ENCODE peak calls at places on chromosome 17, in four cellular contexts. U, L, K and H are unnamed samples.
A peak's percentile ranks its signal among the peaks of the same experiment; 100 is the strongest.

GRCh38 chr17:54694287-54694887 is 206.3 kb upstream of the TOM1L1 start:
- DNase-seq in U (no peak), L (no peak), K (no peak), H (no peak)

GRCh38 chr17:47224971-47225370 is 15.8 kb downstream of the MYL4 start:
- DNase-seq in U (no peak), L (no peak), K (no peak), H (no peak)

GRCh38 chr17:44279586-44280344 is 11.8 kb upstream of the SLC4A1 start:
- DNase-seq in U (peak; percentile 65), L (peak; percentile 27), K (no peak), H (peak; percentile 50)

GRCh38 chr17:77842148-77842905 is 116.2 kb upstream of the TNRC6C start:
- DNase-seq in U (no peak), L (peak; percentile 36), K (no peak), H (no peak)

GRCh38 chr17:60971515-60972369 is 294.1 kb downstream of the BCAS3 start:
- DNase-seq in U (no peak), L (peak; percentile 28), K (no peak), H (no peak)

GRCh38 chr17:15999974-16000827 is 577 bp downstream of the TTC19 start:
- DNase-seq in U (no peak), L (peak; percentile 29), K (peak; percentile 14), H (no peak)

GRCh38 chr17:20008242-20009051 is 712 bp upstream of the SPECC1 start:
- DNase-seq in U (peak; percentile 19), L (peak; percentile 21), K (no peak), H (no peak)

GRCh38 chr17:48543854-48544355 is 1.0 kb downstream of the HOXB2 start:
- DNase-seq in U (no peak), L (peak; percentile 52), K (no peak), H (no peak)

GRCh38 chr17:12627177-12627629 is 38.5 kb upstream of the MYOCD start:
- DNase-seq in U (no peak), L (no peak), K (no peak), H (no peak)

GRCh38 chr17:77141846-77142449 is 1.2 kb downstream of the SEC14L1 start:
- DNase-seq in U (no peak), L (no peak), K (no peak), H (no peak)

GRCh38 chr17:3687949-3688614 is 7.9 kb downstream of the P2RX5 start:
- DNase-seq in U (no peak), L (no peak), K (no peak), H (no peak)

GRCh38 chr17:38559025-38559879 is 46.5 kb downstream of the SRCIN1 start:
- DNase-seq in U (peak; percentile 92), L (peak; percentile 90), K (peak; percentile 85), H (peak; percentile 80)
- TF ChIP-seq CTCF in U (peak; percentile 33), L (peak; percentile 18), K (peak; percentile 38), H (no peak)

DNA sequence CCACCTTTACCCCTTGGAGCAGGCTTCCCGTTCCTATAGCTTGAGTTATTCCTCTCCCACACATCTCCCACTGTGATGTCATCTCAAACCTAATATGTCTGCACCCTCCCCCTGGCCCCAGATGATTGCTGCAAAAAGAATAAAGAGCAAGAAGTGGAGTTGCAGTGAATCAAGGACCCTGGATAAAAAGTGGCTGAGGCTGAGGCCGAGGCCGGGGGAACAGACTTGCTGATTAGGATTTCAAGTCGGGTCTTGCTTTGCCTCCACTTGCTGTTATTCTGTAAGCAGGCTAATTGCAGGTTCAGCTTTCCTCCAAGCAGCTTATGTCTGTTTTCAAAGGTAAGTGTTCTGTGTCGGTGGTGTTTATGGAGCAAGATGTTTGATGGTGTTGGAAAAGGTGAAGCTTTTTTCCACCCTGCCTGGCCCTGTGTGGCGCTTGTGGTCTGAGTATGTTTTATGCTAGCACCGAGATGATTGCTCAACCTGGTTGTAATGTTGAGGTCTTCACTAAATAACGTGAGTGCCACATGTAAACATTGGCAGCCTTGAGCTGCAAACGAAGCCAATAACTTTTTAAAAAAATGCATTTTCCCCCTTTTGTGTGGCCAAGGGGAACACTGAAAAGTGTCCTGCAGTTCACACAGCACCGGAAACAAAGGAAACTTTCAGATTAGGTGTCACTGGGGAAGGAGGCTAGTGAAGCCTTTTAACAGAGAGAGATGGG is 15.4 kb downstream of the HS3ST3B1 start:
- DNase-seq in U (no peak), L (no peak), K (no peak), H (no peak)
- TF ChIP-seq CTCF in U (no peak), L (no peak), K (no peak), H (no peak)

GRCh38 chr17:74125160-74125559 is 78.3 kb upstream of the RPL38 start:
- DNase-seq in U (no peak), L (no peak), K (no peak), H (no peak)

GRCh38 chr17:74123866-74124265 is 79.6 kb upstream of the RPL38 start:
- DNase-seq in U (no peak), L (no peak), K (no peak), H (no peak)

GRCh38 chr17:74119960-74120359 is 83.5 kb upstream of the RPL38 start:
- DNase-seq in U (no peak), L (no peak), K (no peak), H (no peak)

GRCh38 chr17:74126179-74126900 is 77.1 kb upstream of the RPL38 start:
- DNase-seq in U (no peak), L (no peak), K (no peak), H (no peak)

GRCh38 chr17:74123350-74123749 is 80.1 kb upstream of the RPL38 start:
- DNase-seq in U (no peak), L (peak; percentile 19), K (no peak), H (no peak)
- TF ChIP-seq CTCF in U (no peak), L (no peak), K (no peak), H (no peak)

GRCh38 chr17:75521951-75522727 is 3.4 kb upstream of the LLGL2 start:
- DNase-seq in U (no peak), L (peak; percentile 15), K (no peak), H (no peak)
- TF ChIP-seq CTCF in U (no peak), L (no peak), K (no peak), H (no peak)

DNA sequence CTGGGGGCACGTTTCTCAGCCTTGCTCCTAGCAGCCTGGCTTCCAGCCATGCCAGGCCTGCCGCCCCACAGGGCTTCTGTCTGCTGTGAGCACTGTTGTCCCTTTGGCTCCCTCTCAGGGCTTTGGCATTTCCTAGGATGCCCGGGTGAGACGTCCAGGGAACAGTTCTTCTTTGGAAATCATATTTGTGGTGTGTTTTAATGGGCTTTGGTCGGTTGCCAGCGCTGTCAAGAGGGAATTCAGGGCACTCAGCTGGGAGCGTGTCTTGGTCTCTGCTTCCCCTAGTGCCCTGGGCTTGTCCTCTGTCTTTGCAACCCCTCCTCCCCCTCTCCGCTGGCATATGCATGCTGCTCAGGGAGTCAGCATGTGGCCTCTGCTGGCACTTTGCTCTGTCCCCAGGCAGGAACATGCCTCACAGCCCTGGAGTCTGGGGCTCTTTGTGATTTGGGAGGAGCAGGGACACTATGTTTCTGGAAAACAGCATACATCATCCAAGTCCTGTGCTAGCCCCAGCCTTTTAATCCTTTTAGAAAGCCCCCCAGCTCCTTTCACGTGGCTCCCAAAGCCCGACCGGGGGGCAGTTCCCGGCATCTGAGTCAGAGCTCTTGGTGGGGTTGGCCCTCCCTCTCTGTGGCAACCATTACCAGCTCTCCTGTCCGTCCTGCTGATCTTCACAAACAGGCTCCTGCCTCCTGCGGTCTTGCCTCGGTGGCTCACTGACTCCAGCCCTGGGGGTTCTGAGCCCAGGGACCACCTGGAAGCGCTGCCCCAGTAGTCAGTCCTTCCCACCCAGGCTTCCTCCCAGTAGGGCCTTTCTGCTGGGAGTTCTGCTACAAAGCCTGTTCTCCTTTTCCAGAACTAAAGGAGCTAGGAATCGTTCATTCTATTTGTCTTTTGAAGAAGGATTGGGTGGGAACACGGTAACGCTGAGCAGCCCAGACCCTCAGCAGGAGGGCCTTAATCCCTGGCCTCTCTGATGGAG is 26.7 kb downstream of the SAP30BP start:
- DNase-seq in U (no peak), L (peak; percentile 93), K (no peak), H (no peak)
- TF ChIP-seq CTCF in U (no peak), L (peak; percentile 31), K (no peak), H (no peak)

DNA sequence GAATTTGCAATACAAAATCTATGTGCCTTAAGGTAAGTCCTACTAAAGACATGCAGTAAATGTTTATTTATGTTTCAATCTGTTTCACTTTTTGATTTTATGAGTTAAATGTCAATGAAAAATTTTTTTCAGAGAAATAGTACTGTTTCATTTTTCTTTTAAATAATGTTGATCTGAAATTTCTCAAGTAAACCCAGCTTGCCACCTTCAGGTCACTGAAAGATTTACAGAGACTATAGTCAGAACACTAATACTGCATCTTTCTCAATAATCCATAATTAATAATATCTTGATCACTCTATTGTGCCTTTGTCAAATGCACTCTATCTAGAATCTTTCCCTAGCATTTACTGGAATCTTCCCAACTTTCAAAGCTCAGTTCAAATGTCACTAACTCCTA is 6.5 kb upstream of the DHX40 start:
- DNase-seq in U (no peak), L (no peak), K (no peak), H (no peak)
- TF ChIP-seq CTCF in U (peak; percentile 28), L (peak; percentile 36), K (no peak), H (no peak)